ENCODE peak calls at places on chromosomes 3 and 15, in ten cellular contexts. X is esophagus muscularis mucosa, E is GM12878, B is HCT116, L is breast epithelium, M is right lobe of liver, C is transverse colon, T is body of pancreas, U is heart left ventricle, Q is prostate gland. Z is an unnamed sample.

GRCh38 chr3:161358488-161358887 is 12.8 kb downstream of the SPTSSB start:
- DNase-seq in L (no peak), B (no peak), T (no peak), X (no peak), U (no peak), M (no peak), E (no peak), C (no peak), Q (no peak), Z (no peak)

GRCh38 chr15:79853492-79854328 is 43.1 kb downstream of the MTHFS start:
- DNase-seq in X (no peak), U (peak; percentile 47), T (peak; percentile 74), E (peak; percentile 52), Q (peak; percentile 61), C (peak; percentile 60), M (no peak), L (no peak), B (peak; percentile 47), Z (peak; percentile 39)

GRCh38 chr3:31704651-31705179 is 172.0 kb downstream of the STT3B start:
- DNase-seq in T (peak; percentile 79), B (peak; percentile 55), X (no peak), E (no peak), Q (peak; percentile 20), L (peak; percentile 53), M (no peak), U (no peak), C (peak; percentile 66), Z (no peak)

GRCh38 chr15:60649845-60650548 is 171.1 kb upstream of the ICE2 start:
- DNase-seq in B (no peak), T (no peak), X (no peak), L (no peak), C (peak; percentile 21), Q (no peak), E (peak; percentile 57), U (no peak), M (no peak), Z (no peak)

GRCh38 chr15:50182233-50183013 is 427 bp downstream of the SLC27A2 start:
- DNase-seq in L (no peak), C (peak; percentile 19), U (peak; percentile 23), E (no peak), Q (no peak), B (peak; percentile 8), T (peak; percentile 13), X (no peak), M (peak; percentile 62), Z (no peak)

GRCh38 chr3:101702726-101703125 is 16.2 kb upstream of the RPL24 start:
- DNase-seq in X (no peak), U (no peak), B (no peak), Q (no peak), T (no peak), E (no peak), L (no peak), C (no peak), M (no peak), Z (no peak)

GRCh38 chr15:45268135-45268534 is 16.1 kb downstream of the SLC28A2 start:
- DNase-seq in B (no peak), U (no peak), X (no peak), Q (no peak), T (peak; percentile 46), M (peak; percentile 65), L (no peak), C (peak; percentile 54), E (no peak), Z (no peak)

GRCh38 chr15:67397139-67397538 is 123.8 kb upstream of the C15orf61 start:
- DNase-seq in Q (no peak), B (no peak), U (no peak), C (no peak), M (no peak), E (no peak), L (no peak), X (no peak), T (no peak), Z (no peak)

GRCh38 chr3:174329321-174329720 is 529.8 kb upstream of the NAALADL2 start:
- DNase-seq in T (no peak), B (no peak), L (no peak), Q (no peak), C (no peak), X (no peak), U (no peak), M (no peak), E (no peak), Z (no peak)

GRCh38 chr3:129746629-129747028 is 140.2 kb upstream of the PLXND1 start:
- DNase-seq in T (no peak), M (no peak), C (no peak), E (no peak), B (no peak), U (no peak), X (no peak), Q (no peak), L (no peak), Z (no peak)

GRCh38 chr15:74573987-74574386 is 33.0 kb downstream of the ARID3B start:
- DNase-seq in M (no peak), E (no peak), B (no peak), Q (no peak), X (no peak), L (no peak), C (no peak), U (no peak), T (no peak), Z (no peak)

GRCh38 chr15:68356778-68357177 is 75.2 kb downstream of the ITGA11 start:
- DNase-seq in U (no peak), Q (no peak), C (no peak), L (no peak), X (no peak), B (no peak), T (no peak), E (no peak), M (no peak), Z (no peak)

GRCh38 chr3:85387913-85388510 is 429.2 kb downstream of the CADM2 start:
- DNase-seq in T (no peak), X (no peak), Q (no peak), U (no peak), B (no peak), M (no peak), L (no peak), E (no peak), C (no peak), Z (no peak)

GRCh38 chr15:58043192-58043903 is 22.2 kb downstream of the ALDH1A2 start:
- DNase-seq in T (peak; percentile 64), M (peak; percentile 49), Q (peak; percentile 27), E (no peak), C (peak; percentile 53), U (peak; percentile 28), B (peak; percentile 29), X (no peak), L (no peak), Z (no peak)

GRCh38 chr3:24305795-24306467 is 188.7 kb downstream of the THRB start:
- DNase-seq in Q (peak; percentile 38), U (no peak), M (no peak), C (no peak), X (no peak), L (no peak), T (peak; percentile 22), E (no peak), B (no peak), Z (no peak)

GRCh38 chr3:57787867-57788623 is 31.9 kb downstream of the SLMAP start:
- DNase-seq in L (no peak), C (no peak), T (no peak), U (no peak), Q (no peak), B (no peak), E (peak; percentile 57), X (no peak), M (no peak), Z (no peak)

DNA sequence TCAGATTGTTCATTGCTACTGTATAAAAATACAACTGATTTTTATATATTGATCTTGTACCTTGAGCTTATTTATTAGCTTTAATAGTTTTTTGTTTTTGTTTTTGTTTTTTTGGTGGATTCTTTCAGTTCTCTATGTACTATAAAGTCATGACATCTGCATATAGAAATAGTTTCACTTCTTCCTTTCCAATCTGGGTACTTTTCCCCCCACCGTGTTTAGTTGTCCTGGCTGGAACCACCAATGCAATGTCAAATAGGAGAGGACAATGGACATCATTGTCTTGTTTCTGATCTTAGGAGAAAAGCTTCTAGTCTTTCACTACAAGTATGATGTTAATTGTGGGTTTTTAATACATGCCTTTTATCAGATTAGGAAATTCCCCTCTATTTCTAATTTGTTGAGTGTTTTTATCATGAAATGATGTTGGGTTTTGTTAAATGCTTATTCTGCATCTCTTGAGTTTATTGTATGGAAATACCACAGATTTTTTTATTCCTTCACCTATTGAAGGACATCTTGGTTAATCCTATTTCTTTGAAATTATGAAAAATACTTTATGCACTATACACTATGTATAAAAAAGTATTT is 2.8 kb upstream of the XCR1 start:
- DNase-seq in E (peak; percentile 13), Q (no peak), B (no peak), T (no peak), M (no peak), L (no peak), X (no peak), C (no peak), U (no peak), Z (no peak)
- H3K4me1 ChIP-seq in E (peaks cover 19% of the 10 kb centered on the region), Q (no peaks in the 10 kb centered on the region), B (no peaks in the 10 kb centered on the region), T (no peaks in the 10 kb centered on the region), M (no peaks in the 10 kb centered on the region), L (no peaks in the 10 kb centered on the region), X (no peaks in the 10 kb centered on the region), C (no peaks in the 10 kb centered on the region), U (no peaks in the 10 kb centered on the region), Z (no peaks in the 10 kb centered on the region)

DNA sequence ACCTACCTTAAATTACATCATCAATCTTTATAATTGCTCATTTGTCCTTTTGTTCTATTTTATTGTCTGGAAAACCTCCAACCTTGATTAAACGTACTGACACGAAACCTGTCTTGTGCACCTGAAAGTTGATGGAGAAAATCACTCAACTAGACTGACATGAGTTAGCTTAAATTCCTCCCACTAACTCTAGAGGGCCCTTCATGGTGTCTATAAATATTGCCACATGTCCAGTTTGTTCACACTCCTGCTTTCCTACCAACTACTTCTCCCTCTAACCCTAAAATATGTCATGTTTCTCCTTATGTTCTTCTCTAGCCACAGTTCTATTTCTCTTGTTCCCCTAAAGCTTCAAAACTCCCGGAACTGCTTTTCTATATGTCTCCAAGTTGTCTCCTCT is 59.8 kb upstream of the SGO1 start:
- DNase-seq in C (no peak), X (no peak), T (no peak), L (no peak), B (no peak), U (no peak), M (no peak), Q (no peak), E (no peak), Z (no peak)
- TF ChIP-seq CTCF in C (no peak), X (no peak), T (no peak), L (no peak), B (peak; percentile 32), U (no peak), M (no peak), Q (no peak), E (no peak), Z (no peak)

GRCh38 chr3:8964436-8965370 is 1.4 kb upstream of the RAD18 start:
- DNase-seq in L (no peak), Q (peak; percentile 79), X (peak; percentile 26), C (peak; percentile 75), M (no peak), B (peak; percentile 75), U (no peak), T (no peak), E (no peak), Z (no peak)
- TF ChIP-seq POLR2A in L (no peak), Q (no peak), X (no peak), C (peak; percentile 1), M (no peak), B (no peak), U (no peak), T (no peak), E (no peak), Z (no peak)

DNA sequence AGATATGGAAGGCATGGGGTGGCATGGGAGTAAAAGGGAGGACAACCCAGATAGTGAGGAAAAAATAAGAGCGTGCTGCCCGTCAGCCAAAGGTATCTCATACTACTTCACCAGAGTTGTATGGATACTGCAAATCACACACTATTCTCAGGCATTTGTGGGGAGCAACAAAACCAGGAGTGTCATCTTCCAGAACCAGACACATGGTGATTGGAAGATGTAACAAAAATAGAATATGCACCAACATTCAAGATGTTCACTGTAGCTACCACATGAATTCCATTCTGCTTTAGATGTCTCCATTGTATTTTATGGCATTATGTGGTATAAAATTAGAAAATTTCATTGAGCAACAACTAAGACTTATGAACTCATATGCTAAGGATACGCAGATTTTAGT is 34.9 kb downstream of the CD47 start:
- DNase-seq in E (no peak), U (no peak), M (no peak), T (no peak), X (no peak), C (no peak), Q (no peak), B (no peak), L (no peak), Z (no peak)
- H3K4me1 ChIP-seq in E (peaks cover 4% of the 10 kb centered on the region), U (no peaks in the 10 kb centered on the region), M (no peaks in the 10 kb centered on the region), T (no peaks in the 10 kb centered on the region), X (peaks cover 12% of the 10 kb centered on the region), C (no peaks in the 10 kb centered on the region), Q (peaks cover 3% of the 10 kb centered on the region), B (no peaks in the 10 kb centered on the region), L (no peaks in the 10 kb centered on the region), Z (no peaks in the 10 kb centered on the region)

Z was measured in ovary.